ENCODE peak calls at places on chromosomes 12 and 14, in four cellular contexts. U is uterus, E is heart left ventricle, W is testis. X is an unnamed sample. For H3K4me1, the result is how much of the 10 kb centered on the place peaks cover.

GRCh38 chr12:6927999-6928702 is 392 bp downstream of the ATN1 start:
- DNase-seq in U (peak), E (peak), W (no peak), X (no peak)

GRCh38 chr12:95763809-95764253 is 26.7 kb downstream of the NTN4 start:
- DNase-seq in U (no peak), E (peak), W (no peak), X (no peak)

GRCh38 chr12:3602488-3602887 is 111.5 kb downstream of the PRMT8 start:
- DNase-seq in U (no peak), E (no peak), W (no peak), X (no peak)

GRCh38 chr14:35285168-35285990 is 6.8 kb upstream of the PSMA6 start:
- DNase-seq in U (no peak), E (no peak), W (no peak), X (no peak)

GRCh38 chr14:80110721-80111120 is 100.6 kb downstream of the DIO2 start:
- DNase-seq in U (no peak), E (no peak), W (no peak), X (no peak)

GRCh38 chr12:48193623-48194022 is 9.5 kb downstream of the OR10AD1 start:
- DNase-seq in U (no peak), E (no peak), W (no peak), X (no peak)

GRCh38 chr12:108854055-108854452 is 3.3 kb downstream of the SSH1 start:
- DNase-seq in U (peak), E (no peak), W (peak), X (no peak)

GRCh38 chr14:77024171-77024627 is 4.3 kb downstream of the IRF2BPL start:
- DNase-seq in U (peak), E (peak), W (peak), X (peak)

GRCh38 chr12:78568326-78569020 is 296.1 kb upstream of the SYT1 start:
- DNase-seq in U (no peak), E (no peak), W (no peak), X (no peak)

GRCh38 chr14:71711131-71711530 is 221.1 kb upstream of the RGS6 start:
- DNase-seq in U (no peak), E (no peak), W (no peak), X (no peak)

GRCh38 chr14:79809849-79810612 is 401.3 kb downstream of the DIO2 start:
- DNase-seq in U (no peak), E (no peak), W (peak), X (no peak)

GRCh38 chr12:108665608-108666202 is 32.0 kb upstream of the SELPLG start:
- DNase-seq in U (no peak), E (no peak), W (no peak), X (no peak)

GRCh38 chr12:80419660-80420059 is 24.4 kb upstream of the PTPRQ start:
- DNase-seq in U (no peak), E (no peak), W (no peak), X (no peak)

GRCh38 chr12:5458229-5459050 is 26.5 kb downstream of the NTF3 start:
- DNase-seq in U (no peak), E (no peak), W (no peak), X (no peak)

GRCh38 chr14:35254736-35255135 is 37.4 kb upstream of the PSMA6 start:
- DNase-seq in U (no peak), E (no peak), W (no peak), X (no peak)

GRCh38 chr14:91154851-91155625 is 41.2 kb downstream of the DGLUCY start:
- DNase-seq in U (peak), E (peak), W (peak), X (no peak)

GRCh38 chr14:103185051-103186027 is 62.1 kb downstream of the TNFAIP2 start:
- DNase-seq in U (no peak), E (no peak), W (no peak), X (no peak)

GRCh38 chr12:64236549-64236948 is 14.5 kb upstream of the KICS2 start:
- DNase-seq in U (no peak), E (no peak), W (no peak), X (no peak)

GRCh38 chr14:24436355-24437019 is 6.1 kb downstream of the SDR39U1 start:
- DNase-seq in U (no peak), E (no peak), W (no peak), X (no peak)

GRCh38 chr14:85577542-85578140 is 47.7 kb downstream of the FLRT2 start:
- DNase-seq in U (no peak), E (no peak), W (no peak), X (no peak)

GRCh38 chr14:105014032-105014431 is 6.9 kb downstream of the CDCA4 start:
- DNase-seq in U (no peak), E (no peak), W (no peak), X (no peak)
- H3K4me1 ChIP-seq in U (under half), E (under half), W (under half), X (under half)

GRCh38 chr14:37340353-37340752 is 142.6 kb downstream of the MIPOL1 start:
- DNase-seq in U (no peak), E (no peak), W (no peak), X (no peak)
- TF ChIP-seq CTCF in U (no peak), E (no peak), W (no peak), X (peak)

GRCh38 chr12:55727643-55728184 is 1.1 kb downstream of the CD63 start:
- DNase-seq in U (peak), E (peak), W (peak), X (peak)
- TF ChIP-seq POLR2A in U (peak), E (no peak), W (no peak), X (peak)

DNA sequence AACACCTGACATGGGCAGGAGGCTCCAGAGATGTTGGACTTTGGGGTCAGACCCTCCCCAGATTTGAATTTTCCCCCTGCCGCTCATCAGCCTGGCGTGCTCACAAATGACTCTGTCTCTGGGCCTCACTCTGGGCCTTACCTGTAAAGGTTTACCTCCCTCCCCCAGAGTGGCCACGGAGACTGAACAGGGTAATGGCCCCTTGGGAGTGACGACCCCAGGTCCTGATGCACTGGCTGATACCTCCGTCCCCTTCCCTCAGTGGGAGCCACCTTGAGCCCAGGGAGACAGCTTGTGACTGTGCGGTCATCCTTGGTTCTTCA is 7.0 kb downstream of the SLC25A29 start:
- DNase-seq in U (no peak), E (peak), W (no peak), X (no peak)
- H3K4me1 ChIP-seq in U (under half), E (half or more), W (half or more), X (under half)

GRCh38 chr12:130401703-130402102 is 64.0 kb downstream of the PIWIL1 start:
- DNase-seq in U (no peak), E (no peak), W (no peak), X (no peak)
- TF ChIP-seq CTCF in U (no peak), E (peak), W (no peak), X (no peak)

GRCh38 chr14:64434528-64434927 is 30.8 kb upstream of the AKAP5 start:
- DNase-seq in U (no peak), E (no peak), W (no peak), X (no peak)
- TF ChIP-seq POLR2A in U (no peak), E (no peak), W (no peak), X (no peak)

GRCh38 chr14:55309154-55309553 is 37.9 kb downstream of the FBXO34 start:
- DNase-seq in U (no peak), E (no peak), W (no peak), X (no peak)
- H3K4me1 ChIP-seq in U (under half), E (half or more), W (under half), X (under half)

GRCh38 chr12:54631988-54632728 is 2.5 kb downstream of the LACRT start:
- DNase-seq in U (no peak), E (no peak), W (no peak), X (no peak)
- TF ChIP-seq CTCF in U (no peak), E (no peak), W (no peak), X (no peak)

DNA sequence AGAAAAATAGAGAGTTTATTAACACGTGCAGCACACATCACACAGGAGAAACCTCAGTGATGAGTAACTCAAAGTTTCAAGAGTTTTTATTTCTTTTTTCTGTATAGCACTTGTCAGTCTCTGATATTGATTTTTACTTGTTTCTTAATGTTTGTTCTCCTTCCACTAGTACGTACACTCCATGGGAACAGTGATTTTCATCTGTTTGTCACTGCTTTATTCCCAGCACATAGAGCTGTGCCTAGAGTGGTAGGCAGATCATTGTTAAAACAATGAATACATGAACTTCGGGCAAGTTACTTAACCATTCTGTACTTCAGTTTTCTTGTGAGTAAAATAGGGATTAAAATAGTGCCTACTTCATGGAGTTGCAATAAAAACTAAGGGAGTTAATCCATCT is 46.6 kb downstream of the ETV6 start:
- DNase-seq in U (no peak), E (no peak), W (no peak), X (no peak)
- TF ChIP-seq POLR2A in U (no peak), E (no peak), W (no peak), X (no peak)

DNA sequence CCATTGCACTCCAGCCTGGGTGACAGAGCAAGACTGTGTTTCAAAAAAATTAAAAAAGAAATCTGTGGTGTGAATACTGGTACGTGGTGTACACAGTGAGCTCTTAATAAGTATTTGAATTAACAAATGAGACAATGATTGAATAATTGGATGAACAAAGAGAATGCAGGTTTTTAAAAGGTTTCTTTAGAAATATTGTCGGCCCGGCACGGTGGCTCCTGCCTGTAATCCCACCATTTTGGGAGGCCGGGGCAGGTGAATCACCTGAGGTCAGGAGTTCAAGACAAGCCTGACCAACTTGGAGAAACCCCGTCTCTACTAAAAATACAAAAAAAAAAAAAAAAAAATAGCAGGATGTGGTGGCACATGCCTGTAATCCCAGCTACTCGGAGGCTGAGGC is 6.6 kb downstream of the HIF1A start:
- DNase-seq in U (no peak), E (no peak), W (no peak), X (no peak)
- H3K4me1 ChIP-seq in U (under half), E (under half), W (under half), X (under half)

X was measured in right lobe of liver.